ENCODE peak calls at places on chromosomes 7 and 10, in eight cellular contexts. One of them, this sample, is unnamed. For H3K36me3, the result is how much of the 10 kb centered on the place peaks cover.

GRCh38 chr10:33333260-33334169 is 952 bp downstream of the NRP1 start:
- DNase-seq in left lung: no peak
- DNase-seq in psoas muscle: no peak
- DNase-seq in WERI-Rb-1: no peak
- DNase-seq in heart left ventricle: no peak
- DNase-seq in suprapubic skin: no peak
- DNase-seq in A673: no peak
- DNase-seq in lower lobe of right lung: no peak
- DNase-seq in this sample: no peak

GRCh38 chr7:29239638-29240037 is 45.1 kb downstream of the CHN2 start:
- DNase-seq in left lung: no peak
- DNase-seq in psoas muscle: no peak
- DNase-seq in WERI-Rb-1: no peak
- DNase-seq in heart left ventricle: no peak
- DNase-seq in suprapubic skin: no peak
- DNase-seq in A673: no peak
- DNase-seq in lower lobe of right lung: no peak
- DNase-seq in this sample: no peak

GRCh38 chr10:89003344-89003743 is 12.7 kb downstream of the FAS start:
- DNase-seq in left lung: no peak
- DNase-seq in psoas muscle: no peak
- DNase-seq in WERI-Rb-1: no peak
- DNase-seq in heart left ventricle: no peak
- DNase-seq in suprapubic skin: no peak
- DNase-seq in A673: no peak
- DNase-seq in lower lobe of right lung: no peak
- DNase-seq in this sample: no peak

GRCh38 chr7:70647801-70648491 is 484.0 kb upstream of the GALNT17 start:
- DNase-seq in left lung: no peak
- DNase-seq in psoas muscle: no peak
- DNase-seq in WERI-Rb-1: no peak
- DNase-seq in heart left ventricle: no peak
- DNase-seq in suprapubic skin: no peak
- DNase-seq in A673: no peak
- DNase-seq in lower lobe of right lung: no peak
- DNase-seq in this sample: no peak

GRCh38 chr10:59109826-59110225 is 66.6 kb upstream of the PHYHIPL start:
- DNase-seq in left lung: no peak
- DNase-seq in psoas muscle: no peak
- DNase-seq in WERI-Rb-1: no peak
- DNase-seq in heart left ventricle: no peak
- DNase-seq in suprapubic skin: no peak
- DNase-seq in A673: no peak
- DNase-seq in lower lobe of right lung: no peak
- DNase-seq in this sample: no peak

GRCh38 chr10:84540617-84541288 is 212.4 kb downstream of the CCSER2 start:
- DNase-seq in left lung: peak
- DNase-seq in psoas muscle: peak
- DNase-seq in WERI-Rb-1: peak
- DNase-seq in heart left ventricle: peak
- DNase-seq in suprapubic skin: peak
- DNase-seq in A673: peak
- DNase-seq in lower lobe of right lung: peak
- DNase-seq in this sample: no peak

GRCh38 chr10:3399756-3400155 is 227.2 kb upstream of the PITRM1 start:
- DNase-seq in left lung: no peak
- DNase-seq in psoas muscle: no peak
- DNase-seq in WERI-Rb-1: no peak
- DNase-seq in heart left ventricle: no peak
- DNase-seq in suprapubic skin: no peak
- DNase-seq in A673: no peak
- DNase-seq in lower lobe of right lung: no peak
- DNase-seq in this sample: no peak

GRCh38 chr7:135447783-135448182 is 62.1 kb downstream of the CNOT4 start:
- DNase-seq in left lung: no peak
- DNase-seq in psoas muscle: no peak
- DNase-seq in WERI-Rb-1: no peak
- DNase-seq in heart left ventricle: no peak
- DNase-seq in suprapubic skin: no peak
- DNase-seq in A673: no peak
- DNase-seq in lower lobe of right lung: no peak
- DNase-seq in this sample: no peak

GRCh38 chr7:139602143-139602722 is 78.7 kb downstream of the CLEC2L start:
- DNase-seq in left lung: no peak
- DNase-seq in psoas muscle: no peak
- DNase-seq in WERI-Rb-1: no peak
- DNase-seq in heart left ventricle: no peak
- DNase-seq in suprapubic skin: no peak
- DNase-seq in A673: peak
- DNase-seq in lower lobe of right lung: no peak
- DNase-seq in this sample: no peak

GRCh38 chr10:43225787-43226153 is 41.1 kb downstream of the RASGEF1A start:
- DNase-seq in left lung: peak
- DNase-seq in psoas muscle: no peak
- DNase-seq in WERI-Rb-1: peak
- DNase-seq in heart left ventricle: peak
- DNase-seq in suprapubic skin: peak
- DNase-seq in A673: no peak
- DNase-seq in lower lobe of right lung: peak
- DNase-seq in this sample: no peak

GRCh38 chr7:116724560-116725231 is 52.7 kb downstream of the MET start:
- DNase-seq in left lung: no peak
- DNase-seq in psoas muscle: no peak
- DNase-seq in WERI-Rb-1: no peak
- DNase-seq in heart left ventricle: no peak
- DNase-seq in suprapubic skin: no peak
- DNase-seq in A673: no peak
- DNase-seq in lower lobe of right lung: no peak
- DNase-seq in this sample: no peak

GRCh38 chr7:124459101-124460052 is 306.2 kb downstream of the GPR37 start:
- DNase-seq in left lung: no peak
- DNase-seq in psoas muscle: no peak
- DNase-seq in WERI-Rb-1: no peak
- DNase-seq in heart left ventricle: no peak
- DNase-seq in suprapubic skin: no peak
- DNase-seq in A673: peak
- DNase-seq in lower lobe of right lung: no peak
- DNase-seq in this sample: no peak

GRCh38 chr10:110600487-110601101 is 33.1 kb downstream of the SMC3 start:
- DNase-seq in left lung: no peak
- DNase-seq in psoas muscle: no peak
- DNase-seq in WERI-Rb-1: peak
- DNase-seq in heart left ventricle: no peak
- DNase-seq in suprapubic skin: no peak
- DNase-seq in A673: peak
- DNase-seq in lower lobe of right lung: no peak
- DNase-seq in this sample: no peak

GRCh38 chr10:124180947-124181549 is 87.7 kb upstream of the CHST15 start:
- DNase-seq in left lung: no peak
- DNase-seq in psoas muscle: no peak
- DNase-seq in WERI-Rb-1: no peak
- DNase-seq in heart left ventricle: no peak
- DNase-seq in suprapubic skin: no peak
- DNase-seq in A673: no peak
- DNase-seq in lower lobe of right lung: no peak
- DNase-seq in this sample: peak

GRCh38 chr10:94149702-94150101 is 156.0 kb downstream of the PLCE1 start:
- DNase-seq in left lung: no peak
- DNase-seq in psoas muscle: no peak
- DNase-seq in WERI-Rb-1: peak
- DNase-seq in heart left ventricle: no peak
- DNase-seq in suprapubic skin: no peak
- DNase-seq in A673: no peak
- DNase-seq in lower lobe of right lung: no peak
- DNase-seq in this sample: no peak

GRCh38 chr10:94146746-94147145 is 153.0 kb downstream of the PLCE1 start:
- DNase-seq in left lung: no peak
- DNase-seq in psoas muscle: no peak
- DNase-seq in WERI-Rb-1: no peak
- DNase-seq in heart left ventricle: no peak
- DNase-seq in suprapubic skin: no peak
- DNase-seq in A673: no peak
- DNase-seq in lower lobe of right lung: no peak
- DNase-seq in this sample: no peak

GRCh38 chr10:94150541-94151184 is 156.9 kb downstream of the PLCE1 start:
- DNase-seq in left lung: no peak
- DNase-seq in psoas muscle: no peak
- DNase-seq in WERI-Rb-1: peak
- DNase-seq in heart left ventricle: no peak
- DNase-seq in suprapubic skin: no peak
- DNase-seq in A673: no peak
- DNase-seq in lower lobe of right lung: no peak
- DNase-seq in this sample: no peak

DNA sequence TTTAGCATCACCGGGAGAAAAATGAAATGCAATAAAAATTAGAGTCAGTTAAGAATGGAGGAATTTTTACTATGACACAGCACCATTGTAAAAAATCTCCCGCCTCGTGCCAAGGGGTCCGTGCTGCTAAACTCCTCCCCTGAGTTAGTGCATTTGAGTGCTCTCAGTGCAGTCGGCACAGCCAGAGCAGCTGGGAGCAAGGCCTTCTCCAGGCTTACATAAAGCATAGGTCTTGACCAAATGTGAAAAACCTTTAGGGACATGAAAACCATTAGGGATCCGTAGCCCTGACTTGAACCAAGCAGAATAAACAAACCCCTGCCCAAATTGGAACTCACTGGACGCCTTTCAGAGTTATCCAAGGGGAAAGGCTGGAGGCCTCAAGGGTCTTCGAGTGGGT is 152.6 kb downstream of the PLCE1 start:
- DNase-seq in left lung: no peak
- DNase-seq in psoas muscle: no peak
- DNase-seq in WERI-Rb-1: no peak
- DNase-seq in heart left ventricle: peak
- DNase-seq in suprapubic skin: no peak
- DNase-seq in A673: no peak
- DNase-seq in lower lobe of right lung: no peak
- DNase-seq in this sample: no peak
- H3K27ac ChIP-seq in left lung: no peak
- H3K27ac ChIP-seq in psoas muscle: no peak
- H3K27ac ChIP-seq in WERI-Rb-1: no peak
- H3K27ac ChIP-seq in heart left ventricle: no peak
- H3K27ac ChIP-seq in suprapubic skin: no peak
- H3K27ac ChIP-seq in A673: no peak
- H3K27ac ChIP-seq in lower lobe of right lung: no peak
- H3K27ac ChIP-seq in this sample: no peak

GRCh38 chr7:2631924-2632716 is at the start of gene TTYH3:
- DNase-seq in left lung: peak
- DNase-seq in psoas muscle: peak
- DNase-seq in WERI-Rb-1: no peak
- DNase-seq in heart left ventricle: no peak
- DNase-seq in suprapubic skin: peak
- DNase-seq in A673: no peak
- DNase-seq in lower lobe of right lung: peak
- DNase-seq in this sample: no peak

GRCh38 chr7:2634265-2635145 is 2.7 kb downstream of the TTYH3 start:
- DNase-seq in left lung: no peak
- DNase-seq in psoas muscle: no peak
- DNase-seq in WERI-Rb-1: no peak
- DNase-seq in heart left ventricle: no peak
- DNase-seq in suprapubic skin: peak
- DNase-seq in A673: no peak
- DNase-seq in lower lobe of right lung: no peak
- DNase-seq in this sample: no peak

GRCh38 chr7:2635148-2635668 is 3.4 kb downstream of the TTYH3 start:
- DNase-seq in left lung: no peak
- DNase-seq in psoas muscle: no peak
- DNase-seq in WERI-Rb-1: no peak
- DNase-seq in heart left ventricle: no peak
- DNase-seq in suprapubic skin: peak
- DNase-seq in A673: no peak
- DNase-seq in lower lobe of right lung: no peak
- DNase-seq in this sample: no peak

GRCh38 chr7:2632717-2633537 is 1.1 kb downstream of the TTYH3 start:
- DNase-seq in left lung: peak
- DNase-seq in psoas muscle: peak
- DNase-seq in WERI-Rb-1: peak
- DNase-seq in heart left ventricle: peak
- DNase-seq in suprapubic skin: peak
- DNase-seq in A673: peak
- DNase-seq in lower lobe of right lung: peak
- DNase-seq in this sample: no peak

GRCh38 chr7:2633538-2634264 is 1.9 kb downstream of the TTYH3 start:
- DNase-seq in left lung: peak
- DNase-seq in psoas muscle: peak
- DNase-seq in WERI-Rb-1: no peak
- DNase-seq in heart left ventricle: no peak
- DNase-seq in suprapubic skin: peak
- DNase-seq in A673: peak
- DNase-seq in lower lobe of right lung: no peak
- DNase-seq in this sample: no peak
- H3K4me3 ChIP-seq in left lung: peak
- H3K4me3 ChIP-seq in psoas muscle: peak
- H3K4me3 ChIP-seq in WERI-Rb-1: peak
- H3K4me3 ChIP-seq in heart left ventricle: peak
- H3K4me3 ChIP-seq in suprapubic skin: peak
- H3K4me3 ChIP-seq in A673: peak
- H3K4me3 ChIP-seq in lower lobe of right lung: peak
- H3K4me3 ChIP-seq in this sample: peak

DNA sequence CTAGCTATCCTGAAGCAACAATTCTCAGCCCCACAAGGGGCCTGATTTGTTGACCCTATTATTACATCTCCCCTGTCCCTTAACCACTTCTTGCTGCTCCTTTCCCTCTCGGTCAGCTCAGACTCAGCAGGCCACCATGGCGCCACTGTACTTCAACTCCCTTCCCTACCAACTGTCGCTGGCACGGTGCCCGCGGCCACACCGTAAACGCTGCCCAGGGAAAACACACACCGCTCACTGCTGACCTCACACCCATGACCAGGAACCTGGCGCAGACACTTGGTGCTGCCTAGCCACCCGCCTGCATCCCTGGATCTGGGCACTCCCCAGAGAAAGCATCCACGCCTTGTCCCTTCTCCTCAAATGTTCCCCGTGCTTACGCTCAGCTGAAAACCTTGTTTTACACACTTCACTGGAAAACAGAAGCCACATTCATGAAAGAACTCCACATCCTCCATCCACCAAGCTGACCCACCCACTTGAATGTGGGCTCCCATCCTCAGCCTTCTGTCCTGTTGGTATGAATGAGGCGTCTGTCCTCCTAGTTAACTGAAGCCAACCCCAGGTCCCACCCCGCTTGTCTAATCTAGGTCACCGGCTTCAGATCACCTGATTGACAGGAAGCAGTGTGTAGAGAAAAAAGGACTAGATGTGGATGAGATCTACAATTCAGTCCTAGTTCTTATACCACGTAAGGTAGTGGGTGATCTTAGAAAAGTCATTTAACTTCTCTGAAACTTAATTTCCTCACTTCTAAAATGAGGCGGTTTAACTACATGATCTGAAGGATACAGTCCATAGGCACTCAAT is 28.5 kb upstream of the CRYGN start:
- DNase-seq in left lung: no peak
- DNase-seq in psoas muscle: no peak
- DNase-seq in WERI-Rb-1: no peak
- DNase-seq in heart left ventricle: no peak
- DNase-seq in suprapubic skin: no peak
- DNase-seq in A673: no peak
- DNase-seq in lower lobe of right lung: no peak
- DNase-seq in this sample: no peak
- H3K36me3 ChIP-seq in left lung: half or more
- H3K36me3 ChIP-seq in psoas muscle: half or more
- H3K36me3 ChIP-seq in WERI-Rb-1: half or more
- H3K36me3 ChIP-seq in heart left ventricle: half or more
- H3K36me3 ChIP-seq in suprapubic skin: half or more
- H3K36me3 ChIP-seq in A673: under half
- H3K36me3 ChIP-seq in lower lobe of right lung: half or more
- H3K36me3 ChIP-seq in this sample: under half

GRCh38 chr10:128437786-128438350 is 311.6 kb upstream of the MKI67 start:
- DNase-seq in left lung: no peak
- DNase-seq in psoas muscle: no peak
- DNase-seq in WERI-Rb-1: no peak
- DNase-seq in heart left ventricle: no peak
- DNase-seq in suprapubic skin: no peak
- DNase-seq in A673: no peak
- DNase-seq in lower lobe of right lung: no peak
- DNase-seq in this sample: no peak
- H3K27ac ChIP-seq in left lung: no peak
- H3K27ac ChIP-seq in psoas muscle: no peak
- H3K27ac ChIP-seq in WERI-Rb-1: no peak
- H3K27ac ChIP-seq in heart left ventricle: no peak
- H3K27ac ChIP-seq in suprapubic skin: no peak
- H3K27ac ChIP-seq in A673: no peak
- H3K27ac ChIP-seq in lower lobe of right lung: no peak
- H3K27ac ChIP-seq in this sample: no peak